ENCODE peak calls at places on chromosomes 7 and 10, in seven cellular contexts. P is NCI-H1105; N is mammary epithelial cell; W is activated naive CD4-positive, alpha-beta T cell; I is HL-60; R is AG10803; Y is germinal center. A is an unnamed sample.

GRCh38 chr7:36820527-36821170 is 96.4 kb upstream of the AOAH start:
- DNase-seq in W (no peak), N (peak; percentile 92), Y (no peak), I (no peak), P (no peak), R (peak; percentile 50), A (no peak)

GRCh38 chr10:79431422-79431821 is 14.0 kb downstream of the ZCCHC24 start:
- DNase-seq in P (no peak), I (no peak), W (no peak), Y (no peak), R (peak; percentile 58), N (no peak), A (no peak)

GRCh38 chr7:36188266-36188665 is 35.2 kb downstream of the EEPD1 start:
- DNase-seq in R (no peak), P (no peak), Y (no peak), I (no peak), W (no peak), N (no peak), A (no peak)

GRCh38 chr7:77800158-77800557 is 1.6 kb downstream of the PHTF2 start:
- DNase-seq in Y (no peak), P (no peak), N (no peak), W (no peak), I (no peak), R (no peak), A (no peak)

GRCh38 chr7:152030561-152030960 is 5.1 kb downstream of the GALNT11 start:
- DNase-seq in R (no peak), P (no peak), N (no peak), I (no peak), W (no peak), Y (no peak), A (no peak)

GRCh38 chr7:43108255-43109011 is 4.0 kb upstream of the HECW1 start:
- DNase-seq in Y (peak; percentile 46), N (peak; percentile 50), W (peak; percentile 9), P (peak; percentile 33), I (peak; percentile 10), R (peak; percentile 53), A (peak; percentile 45)

GRCh38 chr7:28410628-28411578 is 1.4 kb upstream of the CREB5 start:
- DNase-seq in I (peak; percentile 25), Y (peak; percentile 37), R (no peak), W (no peak), P (peak; percentile 10), N (peak; percentile 33), A (peak; percentile 43)

GRCh38 chr7:95905165-95905564 is 132.8 kb downstream of the DYNC1I1 start:
- DNase-seq in W (no peak), I (no peak), P (no peak), R (no peak), Y (no peak), N (peak; percentile 6), A (no peak)

GRCh38 chr7:106770191-106770590 is 94.9 kb upstream of the PIK3CG start:
- DNase-seq in R (peak; percentile 84), P (no peak), Y (no peak), I (no peak), W (no peak), N (peak; percentile 72), A (no peak)

GRCh38 chr10:72097448-72098300 is 9.3 kb upstream of the SPOCK2 start:
- DNase-seq in W (no peak), N (peak; percentile 59), Y (no peak), R (peak; percentile 61), I (no peak), P (no peak), A (no peak)

GRCh38 chr7:73778801-73779389 is 8.8 kb upstream of the CLDN3 start:
- DNase-seq in P (no peak), I (no peak), R (no peak), W (no peak), Y (no peak), N (no peak), A (no peak)

GRCh38 chr10:53918755-53919154 is 882.3 kb downstream of the PCDH15 start:
- DNase-seq in P (no peak), W (no peak), Y (no peak), N (no peak), I (no peak), R (no peak), A (no peak)

GRCh38 chr7:84336303-84336702 is 141.7 kb upstream of the SEMA3A start:
- DNase-seq in W (no peak), R (peak; percentile 74), N (no peak), Y (no peak), P (no peak), I (no peak), A (no peak)

GRCh38 chr10:10330481-10330880 is 687.2 kb upstream of the CELF2 start:
- DNase-seq in I (no peak), W (no peak), N (no peak), P (no peak), Y (no peak), R (no peak), A (no peak)

GRCh38 chr10:43427166-43427825 is 9.6 kb upstream of the ZNF487 start:
- DNase-seq in N (no peak), R (no peak), P (no peak), W (no peak), I (no peak), Y (no peak), A (no peak)

GRCh38 chr7:87416682-87417587 is 58.5 kb downstream of the ABCB4 start:
- DNase-seq in P (peak; percentile 56), I (no peak), N (peak; percentile 44), R (peak; percentile 68), Y (peak; percentile 38), W (peak; percentile 11), A (peak; percentile 65)

GRCh38 chr7:129218514-129219036 is 6.3 kb upstream of the AHCYL2 start:
- DNase-seq in Y (peak; percentile 73), N (peak; percentile 72), W (peak; percentile 45), R (peak; percentile 73), I (no peak), P (peak; percentile 76), A (peak; percentile 65)

GRCh38 chr7:100881136-100881535 is 6.2 kb downstream of the SRRT start:
- DNase-seq in R (no peak), W (no peak), N (no peak), P (no peak), Y (no peak), I (no peak), A (no peak)

GRCh38 chr7:37062460-37062859 is 338.2 kb upstream of the AOAH start:
- DNase-seq in I (no peak), R (no peak), Y (no peak), N (no peak), P (no peak), W (no peak), A (no peak)

GRCh38 chr10:76901701-76902100 is 735.9 kb downstream of the KCNMA1 start:
- DNase-seq in W (no peak), Y (no peak), I (no peak), R (no peak), P (no peak), N (no peak), A (no peak)

GRCh38 chr10:133349577-133350011 is 2.4 kb downstream of the PRAP1 start:
- DNase-seq in Y (no peak), R (no peak), I (no peak), N (no peak), P (no peak), W (no peak), A (no peak)

GRCh38 chr7:76505168-76506080 is 4.9 kb upstream of the UPK3B start:
- DNase-seq in R (no peak), N (no peak), I (no peak), P (no peak), Y (no peak), W (no peak), A (no peak)

GRCh38 chr7:1160665-1161010 is 642 bp upstream of the ZFAND2A start:
- DNase-seq in I (no peak), W (no peak), N (peak; percentile 5), P (no peak), R (peak; percentile 40), Y (no peak), A (no peak)

GRCh38 chr10:70807566-70807965 is 8.2 kb upstream of the SGPL1 start:
- DNase-seq in W (no peak), N (peak; percentile 10), R (peak; percentile 43), I (no peak), Y (no peak), P (no peak), A (no peak)

GRCh38 chr10:56632537-56632936 is 271.5 kb upstream of the ZWINT start:
- DNase-seq in Y (no peak), R (no peak), W (no peak), I (no peak), N (no peak), P (no peak), A (no peak)

GRCh38 chr10:58813573-58813972 is 300.9 kb downstream of the BICC1 start:
- DNase-seq in R (no peak), I (no peak), P (no peak), Y (no peak), N (no peak), W (no peak), A (no peak)

GRCh38 chr10:125679436-125679835 is 3.5 kb downstream of the TEX36 start:
- DNase-seq in N (no peak), R (no peak), W (no peak), Y (no peak), P (no peak), I (no peak), A (no peak)

GRCh38 chr7:106730021-106730420 is 69.1 kb upstream of the CCDC71L start:
- DNase-seq in N (peak; percentile 96), I (no peak), R (no peak), P (no peak), W (no peak), Y (no peak), A (no peak)

GRCh38 chr7:158754746-158755444 is 50.3 kb upstream of the NCAPG2 start:
- DNase-seq in W (no peak), P (no peak), R (no peak), I (no peak), Y (no peak), N (peak; percentile 30), A (no peak)

GRCh38 chr10:12566161-12567115 is 217.1 kb downstream of the CAMK1D start:
- DNase-seq in P (no peak), R (peak; percentile 38), N (no peak), W (no peak), Y (no peak), I (no peak), A (no peak)

GRCh38 chr10:79112898-79113431 is 44.2 kb downstream of the ZMIZ1 start:
- DNase-seq in N (peak; percentile 91), Y (no peak), I (no peak), R (peak; percentile 77), W (no peak), P (no peak), A (no peak)

GRCh38 chr10:72250666-72251065 is 23.1 kb upstream of the DDIT4 start:
- DNase-seq in Y (no peak), N (no peak), W (no peak), I (no peak), R (peak; percentile 85), P (no peak), A (no peak)

GRCh38 chr10:116444527-116445142 is 17.0 kb downstream of the PNLIPRP3 start:
- DNase-seq in R (peak; percentile 48), N (no peak), P (no peak), Y (peak; percentile 16), I (peak; percentile 4), W (no peak), A (no peak)

GRCh38 chr7:148911626-148912025 is 27.5 kb upstream of the EZH2 start:
- DNase-seq in I (no peak), R (no peak), N (peak; percentile 15), Y (no peak), W (no peak), P (no peak), A (no peak)

GRCh38 chr10:51699145-51699474 is 285 bp downstream of the CSTF2T start:
- DNase-seq in Y (no peak), R (no peak), W (no peak), P (no peak), I (no peak), N (no peak), A (no peak)

GRCh38 chr7:102264367-102264891 is 22.2 kb upstream of the SH2B2 start:
- DNase-seq in Y (no peak), R (no peak), N (no peak), P (no peak), I (no peak), W (no peak), A (no peak)

GRCh38 chr10:133359554-133359971 is 1.7 kb upstream of the FUOM start:
- DNase-seq in R (no peak), P (peak; percentile 44), Y (no peak), N (peak; percentile 28), W (no peak), I (no peak), A (no peak)

GRCh38 chr7:27435461-27435860 is 192.9 kb downstream of the EVX1 start:
- DNase-seq in P (no peak), N (no peak), R (peak; percentile 25), I (no peak), Y (no peak), W (no peak), A (no peak)

A was measured in mesothelial cell of epicardium.